ENCODE peak calls at places on chromosomes 4 and X, in four cellular contexts. R, D, E and L are unnamed samples.

GRCh38 chr4:15197005-15197404 is 194.7 kb downstream of the CPEB2 start:
- DNase-seq in R (peak; percentile 64), E (no peak), D (no peak), L (peak; percentile 64)

GRCh38 chr4:145531193-145531592 is 49.5 kb downstream of the SMAD1 start:
- DNase-seq in D (no peak), R (no peak), E (no peak), L (no peak)

GRCh38 chr4:121950680-121951569 is 935 bp downstream of the TRPC3 start:
- DNase-seq in E (peak; percentile 6), R (peak; percentile 50), D (no peak), L (peak; percentile 58)

GRCh38 chrX:15744181-15744867 is 6.3 kb downstream of the CA5B start:
- DNase-seq in R (no peak), E (no peak), D (no peak), L (no peak)

GRCh38 chr4:154497901-154498300 is 6.3 kb upstream of the DCHS2 start:
- DNase-seq in R (no peak), E (no peak), D (no peak), L (no peak)

GRCh38 chrX:115268421-115268820 is 21.1 kb upstream of the LUZP4 start:
- DNase-seq in E (no peak), D (no peak), R (peak; percentile 7), L (peak; percentile 15)

GRCh38 chr4:186724861-186725419 is 1.3 kb upstream of the FAT1 start:
- DNase-seq in D (no peak), R (peak; percentile 58), E (no peak), L (peak; percentile 50)

GRCh38 chrX:69133561-69134542 is 31.4 kb downstream of the PJA1 start:
- DNase-seq in R (peak; percentile 60), E (no peak), D (no peak), L (no peak)

GRCh38 chrX:119880552-119881437 is 9.2 kb downstream of the NDUFA1 start:
- DNase-seq in D (no peak), E (no peak), R (peak; percentile 73), L (peak; percentile 66)

GRCh38 chr4:136392576-136392975 is 1139.7 kb downstream of the PCDH18 start:
- DNase-seq in R (no peak), E (no peak), D (no peak), L (peak; percentile 77)

GRCh38 chr4:142314686-142315085 is 531.4 kb downstream of the INPP4B start:
- DNase-seq in R (no peak), E (no peak), D (no peak), L (no peak)

GRCh38 chr4:171573181-171573580 is 240.0 kb upstream of the GALNTL6 start:
- DNase-seq in R (no peak), D (no peak), E (no peak), L (no peak)

GRCh38 chr4:121127100-121127499 is 37.0 kb downstream of the TNIP3 start:
- DNase-seq in E (no peak), D (no peak), R (no peak), L (no peak)

GRCh38 chrX:72308566-72309296 is 3.0 kb upstream of the CITED1 start:
- DNase-seq in D (no peak), R (peak; percentile 68), E (no peak), L (peak; percentile 69)

GRCh38 chr4:8438743-8439142 is 1.8 kb downstream of the ACOX3 start:
- DNase-seq in D (no peak), R (no peak), E (no peak), L (no peak)

GRCh38 chrX:68650491-68650890 is 3.0 kb downstream of the STARD8 start:
- DNase-seq in R (peak; percentile 73), E (no peak), D (no peak), L (peak; percentile 16)

GRCh38 chr4:119026662-119027444 is 108.8 kb upstream of the MYOZ2 start:
- DNase-seq in E (no peak), R (peak; percentile 12), D (no peak), L (no peak)

GRCh38 chrX:48883729-48884128 is 13.8 kb downstream of the TIMM17B start:
- DNase-seq in R (peak; percentile 6), D (no peak), E (no peak), L (no peak)

GRCh38 chr4:129364747-129365452 is 268.9 kb downstream of the C4orf33 start:
- DNase-seq in E (no peak), D (no peak), R (no peak), L (no peak)

GRCh38 chr4:147137280-147137679 is 191.6 kb upstream of the TTC29 start:
- DNase-seq in R (no peak), E (no peak), D (no peak), L (no peak)

GRCh38 chrX:155086202-155086840 is 15.0 kb downstream of the BRCC3 start:
- DNase-seq in E (no peak), R (peak; percentile 33), D (no peak), L (peak; percentile 50)

GRCh38 chr4:8188085-8188484 is 11.0 kb upstream of the SH3TC1 start:
- DNase-seq in E (no peak), D (no peak), R (peak; percentile 68), L (no peak)

GRCh38 chr4:128232719-128233118 is 54.9 kb downstream of the PGRMC2 start:
- DNase-seq in E (no peak), R (no peak), D (no peak), L (no peak)

GRCh38 chr4:73586040-73586439 is 34.2 kb downstream of the RASSF6 start:
- DNase-seq in D (no peak), R (no peak), E (no peak), L (no peak)

GRCh38 chr4:156695163-156695562 is 276.4 kb downstream of the PDGFC start:
- DNase-seq in R (no peak), D (no peak), E (no peak), L (no peak)